ENCODE peak calls at places on chromosome 1, in nine cellular contexts. O, C, R, M, J, P, X, Q and V are unnamed samples.

GRCh38 chr1:204685236-204686006 is at the start of gene LRRN2:
- DNase-seq in C (no peak), P (no peak), X (no peak), M (no peak), Q (no peak), R (peak; percentile 30), J (peak; percentile 61), O (no peak), V (no peak)

GRCh38 chr1:41514381-41514780 is 29.9 kb upstream of the EDN2 start:
- DNase-seq in J (no peak), C (no peak), P (no peak), M (no peak), R (no peak), Q (no peak), X (no peak), O (no peak), V (no peak)

GRCh38 chr1:31621498-31621820 is 4.0 kb downstream of the HCRTR1 start:
- DNase-seq in O (no peak), J (no peak), Q (no peak), M (no peak), C (no peak), X (no peak), P (no peak), R (no peak), V (no peak)

GRCh38 chr1:222926566-222926965 is 111.7 kb downstream of the DISP1 start:
- DNase-seq in M (no peak), J (no peak), R (no peak), X (peak; percentile 57), O (no peak), Q (no peak), C (no peak), P (no peak), V (no peak)

GRCh38 chr1:85576642-85577420 is 3.7 kb upstream of the CCN1 start:
- DNase-seq in C (no peak), P (no peak), O (no peak), R (peak; percentile 91), Q (peak; percentile 68), J (peak; percentile 92), X (peak; percentile 76), M (peak; percentile 72), V (peak; percentile 74)

GRCh38 chr1:205300149-205300548 is 21.4 kb downstream of the NUAK2 start:
- DNase-seq in J (no peak), R (no peak), M (no peak), Q (no peak), P (no peak), X (no peak), C (no peak), O (no peak), V (no peak)

GRCh38 chr1:107689157-107689556 is 275.8 kb downstream of the VAV3 start:
- DNase-seq in P (no peak), C (no peak), O (peak; percentile 9), Q (no peak), R (no peak), J (no peak), X (no peak), M (no peak), V (no peak)

GRCh38 chr1:46491500-46492268 is 2.0 kb downstream of the DMBX1 start:
- DNase-seq in M (no peak), P (no peak), R (no peak), J (no peak), O (no peak), X (no peak), C (no peak), Q (no peak), V (no peak)

GRCh38 chr1:159005161-159005560 is 4.5 kb upstream of the IFI16 start:
- DNase-seq in X (no peak), P (no peak), J (no peak), M (no peak), R (no peak), Q (no peak), C (no peak), O (no peak), V (no peak)